ENCODE peak calls at places on chromosomes 4 and X, in ten cellular contexts. F is NB4; W is nephron progenitor cell; A is uterus; S is Daoy; V is stimulated activated CD8-positive, alpha-beta memory T cell treated with anti-CD3 and anti-CD28 coated beads, Interleukin-4, amount 100 ng/mL, for 48 hours; D is smooth muscle cell of the brain vasculature; K is AG09309; Y is ELF-1; O is adrenal gland. P is an unnamed sample.

GRCh38 chr4:44668521-44668920 is 9.7 kb upstream of the GUF1 start:
- DNase-seq in F (no peak), W (no peak), A (no peak), S (no peak), V (no peak), D (no peak), K (no peak), Y (no peak), O (no peak), P (no peak)

GRCh38 chr4:5051210-5051691 is at the start of gene STK32B:
- DNase-seq in F (peak; percentile 93), W (peak; percentile 77), A (peak; percentile 59), S (peak; percentile 92), V (peak; percentile 39), D (no peak), K (peak; percentile 40), Y (peak; percentile 82), O (peak; percentile 39), P (peak; percentile 92)

GRCh38 chr4:109998867-109999303 is 86.2 kb downstream of the EGF start:
- DNase-seq in F (peak; percentile 67), W (peak; percentile 27), A (no peak), S (peak; percentile 20), V (no peak), D (peak; percentile 31), K (no peak), Y (no peak), O (no peak), P (no peak)

GRCh38 chr4:52019941-52020657 is at the start of gene LRRC66:
- DNase-seq in F (no peak), W (no peak), A (no peak), S (peak; percentile 1), V (no peak), D (no peak), K (no peak), Y (no peak), O (no peak), P (no peak)

GRCh38 chr4:39103291-39103690 is 41.3 kb downstream of the KLHL5 start:
- DNase-seq in F (peak; percentile 25), W (no peak), A (no peak), S (no peak), V (no peak), D (no peak), K (no peak), Y (no peak), O (no peak), P (no peak)

GRCh38 chrX:134821370-134821769 is 163.1 kb upstream of the PLAC1 start:
- DNase-seq in F (peak; percentile 57), W (no peak), A (no peak), S (peak; percentile 37), V (no peak), D (no peak), K (no peak), Y (peak; percentile 51), O (peak; percentile 25), P (no peak)

GRCh38 chr4:142846105-142846728 is at the start of gene INPP4B:
- DNase-seq in F (no peak), W (peak; percentile 68), A (peak; percentile 44), S (peak; percentile 29), V (peak; percentile 66), D (no peak), K (no peak), Y (peak; percentile 53), O (peak; percentile 41), P (no peak)

GRCh38 chrX:102129473-102129872 is 4.0 kb downstream of the TCEAL2 start:
- DNase-seq in F (peak; percentile 6), W (no peak), A (no peak), S (no peak), V (no peak), D (no peak), K (no peak), Y (no peak), O (no peak), P (no peak)

GRCh38 chrX:19609541-19609940 is 94.2 kb upstream of the MAP3K15 start:
- DNase-seq in F (no peak), W (no peak), A (no peak), S (no peak), V (no peak), D (no peak), K (no peak), Y (no peak), O (no peak), P (no peak)

GRCh38 chr4:70269674-70270073 is 27.3 kb downstream of the CSN3 start:
- DNase-seq in F (peak; percentile 15), W (no peak), A (no peak), S (no peak), V (no peak), D (no peak), K (no peak), Y (no peak), O (no peak), P (no peak)

GRCh38 chr4:6282247-6282646 is 12.6 kb downstream of the WFS1 start:
- DNase-seq in F (peak; percentile 35), W (no peak), A (no peak), S (no peak), V (no peak), D (no peak), K (peak; percentile 13), Y (no peak), O (no peak), P (no peak)

GRCh38 chrX:16778545-16778944 is 7.7 kb upstream of the TXLNG start:
- DNase-seq in F (no peak), W (no peak), A (no peak), S (no peak), V (no peak), D (no peak), K (no peak), Y (no peak), O (no peak), P (no peak)

GRCh38 chrX:1391707-1392375 is at the start of gene SLC25A6:
- DNase-seq in F (peak; percentile 95), W (peak; percentile 99), A (peak; percentile 100), S (peak; percentile 95), V (peak; percentile 100), D (peak; percentile 90), K (peak; percentile 79), Y (peak; percentile 98), O (peak; percentile 99), P (peak; percentile 100)

GRCh38 chrX:10597871-10598270 is 22.5 kb downstream of the MID1 start:
- DNase-seq in F (peak; percentile 38), W (no peak), A (no peak), S (peak; percentile 19), V (no peak), D (no peak), K (no peak), Y (peak; percentile 63), O (no peak), P (no peak)

GRCh38 chr4:83651846-83652245 is 115.9 kb downstream of the GPAT3 start:
- DNase-seq in F (no peak), W (no peak), A (no peak), S (no peak), V (no peak), D (no peak), K (no peak), Y (no peak), O (no peak), P (no peak)

GRCh38 chr4:723706-724105 is 18.1 kb downstream of the PCGF3 start:
- DNase-seq in F (no peak), W (no peak), A (no peak), S (no peak), V (no peak), D (no peak), K (no peak), Y (no peak), O (peak; percentile 71), P (no peak)

GRCh38 chr4:23952258-23952657 is 62.4 kb upstream of the PPARGC1A start:
- DNase-seq in F (peak; percentile 24), W (no peak), A (no peak), S (no peak), V (no peak), D (no peak), K (no peak), Y (no peak), O (no peak), P (no peak)

GRCh38 chr4:59571805-59572430 is 1628.2 kb upstream of the ADGRL3 start:
- DNase-seq in F (no peak), W (no peak), A (no peak), S (no peak), V (no peak), D (no peak), K (no peak), Y (no peak), O (no peak), P (no peak)

GRCh38 chr4:2489081-2489805 is 20.3 kb downstream of the RNF4 start:
- DNase-seq in F (no peak), W (no peak), A (no peak), S (no peak), V (no peak), D (no peak), K (no peak), Y (no peak), O (no peak), P (no peak)

GRCh38 chrX:2330910-2331309 is 169.9 kb downstream of the DHRSX start:
- DNase-seq in F (no peak), W (no peak), A (no peak), S (no peak), V (no peak), D (no peak), K (no peak), Y (no peak), O (no peak), P (no peak)

GRCh38 chr4:140726776-140727500 is 29.2 kb downstream of the TBC1D9 start:
- DNase-seq in F (no peak), W (no peak), A (no peak), S (peak; percentile 63), V (no peak), D (no peak), K (no peak), Y (peak; percentile 43), O (no peak), P (no peak)

GRCh38 chr4:184806711-184807110 is 19.1 kb downstream of the ACSL1 start:
- DNase-seq in F (no peak), W (no peak), A (no peak), S (no peak), V (no peak), D (no peak), K (no peak), Y (no peak), O (no peak), P (no peak)

GRCh38 chr4:56080384-56080783 is 131.6 kb downstream of the CEP135 start:
- DNase-seq in F (no peak), W (no peak), A (no peak), S (no peak), V (no peak), D (no peak), K (no peak), Y (no peak), O (no peak), P (no peak)

GRCh38 chr4:2946812-2947600 is 16.2 kb downstream of the NOP14 start:
- DNase-seq in F (no peak), W (no peak), A (no peak), S (no peak), V (peak; percentile 23), D (no peak), K (no peak), Y (no peak), O (peak; percentile 4), P (no peak)

GRCh38 chrX:57177070-57177469 is 39.9 kb upstream of the SPIN2A start:
- DNase-seq in F (no peak), W (no peak), A (no peak), S (no peak), V (no peak), D (no peak), K (no peak), Y (peak; percentile 82), O (no peak), P (no peak)

GRCh38 chrX:17374619-17375360 is at the start of gene NHS:
- DNase-seq in F (no peak), W (peak; percentile 90), A (peak; percentile 76), S (peak; percentile 85), V (peak; percentile 27), D (no peak), K (peak; percentile 20), Y (peak; percentile 86), O (peak; percentile 75), P (peak; percentile 92)

GRCh38 chr4:101556845-101557244 is 209.5 kb upstream of the PPP3CA start:
- DNase-seq in F (peak; percentile 18), W (no peak), A (no peak), S (no peak), V (no peak), D (no peak), K (no peak), Y (no peak), O (no peak), P (no peak)

P was measured in esophagus muscularis mucosa.